ENCODE peak calls at places on chromosomes 1 and 21, in seven cellular contexts. I is prostate gland, B is HCT116, D is endothelial cell of umbilical vein, N is breast epithelium, F is H1, V is suprapubic skin. C is an unnamed sample.

GRCh38 chr21:41883582-41883981 is 4.4 kb upstream of the PRDM15 start:
- DNase-seq in I (no peak), B (no peak), D (no peak), N (no peak), F (no peak), V (no peak), C (no peak)

GRCh38 chr21:43757601-43758000 is 18.5 kb downstream of the CSTB start:
- DNase-seq in I (peak; percentile 48), B (no peak), D (no peak), N (no peak), F (no peak), V (no peak), C (no peak)

GRCh38 chr1:160404094-160404493 is 3.7 kb downstream of the VANGL2 start:
- DNase-seq in I (no peak), B (no peak), D (no peak), N (no peak), F (no peak), V (no peak), C (peak; percentile 64)

GRCh38 chr21:45433301-45433700 is 28.3 kb downstream of the COL18A1 start:
- DNase-seq in I (no peak), B (no peak), D (no peak), N (no peak), F (no peak), V (no peak), C (no peak)

GRCh38 chr21:45642122-45642813 is 1.3 kb upstream of the PCBP3 start:
- DNase-seq in I (no peak), B (no peak), D (no peak), N (no peak), F (no peak), V (no peak), C (no peak)

GRCh38 chr1:3012511-3013291 is 8.6 kb upstream of the ACTRT2 start:
- DNase-seq in I (peak; percentile 33), B (no peak), D (no peak), N (peak; percentile 19), F (peak; percentile 2), V (no peak), C (no peak)

GRCh38 chr1:19445417-19446342 is 39.7 kb downstream of the CAPZB start:
- DNase-seq in I (peak; percentile 55), B (no peak), D (peak; percentile 74), N (no peak), F (no peak), V (no peak), C (no peak)

GRCh38 chr1:159012495-159012894 is 2.8 kb downstream of the IFI16 start:
- DNase-seq in I (no peak), B (no peak), D (peak; percentile 76), N (no peak), F (no peak), V (no peak), C (no peak)

GRCh38 chr1:72086394-72086793 is 195.9 kb downstream of the NEGR1 start:
- DNase-seq in I (no peak), B (no peak), D (no peak), N (no peak), F (no peak), V (no peak), C (no peak)

GRCh38 chr1:86064899-86065298 is 91.7 kb downstream of the COL24A1 start:
- DNase-seq in I (no peak), B (no peak), D (no peak), N (no peak), F (no peak), V (no peak), C (no peak)

GRCh38 chr1:167439301-167439988 is 78.9 kb downstream of the CD247 start:
- DNase-seq in I (no peak), B (no peak), D (peak; percentile 51), N (no peak), F (no peak), V (peak; percentile 76), C (no peak)

GRCh38 chr1:38718031-38718430 is 141.5 kb downstream of the RRAGC start:
- DNase-seq in I (no peak), B (no peak), D (no peak), N (no peak), F (no peak), V (no peak), C (no peak)

GRCh38 chr1:56645663-56646330 is 683 bp downstream of the PRKAA2 start:
- DNase-seq in I (peak; percentile 19), B (no peak), D (peak; percentile 36), N (no peak), F (no peak), V (no peak), C (no peak)

GRCh38 chr1:159783724-159784123 is 3.0 kb downstream of the DUSP23 start:
- DNase-seq in I (no peak), B (no peak), D (no peak), N (no peak), F (no peak), V (no peak), C (no peak)

GRCh38 chr1:154534263-154534844 is 24.1 kb downstream of the UBE2Q1 start:
- DNase-seq in I (peak; percentile 32), B (peak; percentile 62), D (no peak), N (no peak), F (no peak), V (no peak), C (no peak)

GRCh38 chr1:94947453-94947852 is 20.5 kb upstream of the CNN3 start:
- DNase-seq in I (no peak), B (no peak), D (no peak), N (no peak), F (no peak), V (no peak), C (no peak)

GRCh38 chr1:229203030-229203751 is 67.7 kb upstream of the RAB4A start:
- DNase-seq in I (no peak), B (peak; percentile 57), D (no peak), N (no peak), F (peak; percentile 47), V (no peak), C (no peak)

GRCh38 chr1:5977494-5978444 is 14.5 kb downstream of the NPHP4 start:
- DNase-seq in I (no peak), B (no peak), D (no peak), N (no peak), F (no peak), V (no peak), C (no peak)

GRCh38 chr1:100440075-100440809 is 87.9 kb downstream of the CDC14A start:
- DNase-seq in I (peak; percentile 29), B (no peak), D (no peak), N (no peak), F (no peak), V (no peak), C (no peak)

GRCh38 chr1:107953551-107953950 is 11.4 kb downstream of the VAV3 start:
- DNase-seq in I (no peak), B (no peak), D (no peak), N (no peak), F (no peak), V (no peak), C (no peak)

GRCh38 chr1:155729031-155729898 is 40.4 kb downstream of the DAP3 start:
- DNase-seq in I (peak; percentile 65), B (peak; percentile 38), D (peak; percentile 75), N (peak; percentile 23), F (peak; percentile 19), V (no peak), C (no peak)

GRCh38 chr1:179177182-179177581 is 52.3 kb downstream of the ABL2 start:
- DNase-seq in I (no peak), B (no peak), D (no peak), N (no peak), F (no peak), V (no peak), C (no peak)

GRCh38 chr1:210360852-210361477 is 32.3 kb downstream of the HHAT start:
- DNase-seq in I (no peak), B (peak; percentile 16), D (peak; percentile 49), N (no peak), F (no peak), V (no peak), C (no peak)

GRCh38 chr1:185934476-185935189 is 200.4 kb downstream of the HMCN1 start:
- DNase-seq in I (no peak), B (no peak), D (no peak), N (no peak), F (no peak), V (no peak), C (no peak)

GRCh38 chr1:64036549-64036948 is 166.9 kb upstream of the UBE2U start:
- DNase-seq in I (no peak), B (no peak), D (no peak), N (no peak), F (no peak), V (no peak), C (no peak)

GRCh38 chr1:111449703-111450017 is 396 bp downstream of the ATP5PB start:
- DNase-seq in I (no peak), B (no peak), D (no peak), N (no peak), F (no peak), V (no peak), C (no peak)
- H3K4me1 ChIP-seq in I (no peaks in the 10 kb centered on the region), B (peaks cover 22% of the 10 kb centered on the region), D (peaks cover 21% of the 10 kb centered on the region), N (peaks cover 19% of the 10 kb centered on the region), F (peaks cover 2% of the 10 kb centered on the region), V (peaks cover 42% of the 10 kb centered on the region), C (peaks cover 63% of the 10 kb centered on the region)

GRCh38 chr1:180975551-180975950 is 47.1 kb downstream of the STX6 start:
- DNase-seq in I (no peak), B (no peak), D (no peak), N (no peak), F (no peak), V (no peak), C (no peak)
- TF ChIP-seq POLR2AphosphoS5 in I (no peak), B (no peak), D (no peak), N (no peak), F (no peak), V (no peak), C (no peak)

DNA sequence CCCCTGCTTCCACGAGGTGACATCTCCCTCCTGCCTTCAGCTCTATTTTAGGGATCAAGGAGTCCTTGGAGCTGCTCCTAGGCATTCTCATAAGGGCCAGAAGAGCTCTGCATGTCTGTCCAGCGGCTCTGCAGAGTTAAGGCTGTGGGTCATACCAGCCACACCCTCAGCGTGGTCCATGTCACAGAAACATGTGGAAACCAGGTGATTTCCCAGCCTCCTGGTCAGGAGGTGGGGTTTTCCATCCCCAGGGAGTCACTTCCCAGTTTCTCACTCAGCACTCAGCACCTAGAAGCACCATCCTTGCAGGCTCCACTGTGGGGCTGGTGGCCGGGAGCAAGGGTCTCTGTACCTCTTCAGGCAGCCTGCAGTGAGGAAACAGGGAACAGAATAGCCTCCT is 1.4 kb upstream of the TNFRSF1B start:
- DNase-seq in I (no peak), B (no peak), D (no peak), N (no peak), F (no peak), V (no peak), C (no peak)
- H3K4me1 ChIP-seq in I (no peaks in the 10 kb centered on the region), B (peaks cover 54% of the 10 kb centered on the region), D (peaks cover 36% of the 10 kb centered on the region), N (no peaks in the 10 kb centered on the region), F (no peaks in the 10 kb centered on the region), V (peaks cover 38% of the 10 kb centered on the region), C (peaks cover 57% of the 10 kb centered on the region)

DNA sequence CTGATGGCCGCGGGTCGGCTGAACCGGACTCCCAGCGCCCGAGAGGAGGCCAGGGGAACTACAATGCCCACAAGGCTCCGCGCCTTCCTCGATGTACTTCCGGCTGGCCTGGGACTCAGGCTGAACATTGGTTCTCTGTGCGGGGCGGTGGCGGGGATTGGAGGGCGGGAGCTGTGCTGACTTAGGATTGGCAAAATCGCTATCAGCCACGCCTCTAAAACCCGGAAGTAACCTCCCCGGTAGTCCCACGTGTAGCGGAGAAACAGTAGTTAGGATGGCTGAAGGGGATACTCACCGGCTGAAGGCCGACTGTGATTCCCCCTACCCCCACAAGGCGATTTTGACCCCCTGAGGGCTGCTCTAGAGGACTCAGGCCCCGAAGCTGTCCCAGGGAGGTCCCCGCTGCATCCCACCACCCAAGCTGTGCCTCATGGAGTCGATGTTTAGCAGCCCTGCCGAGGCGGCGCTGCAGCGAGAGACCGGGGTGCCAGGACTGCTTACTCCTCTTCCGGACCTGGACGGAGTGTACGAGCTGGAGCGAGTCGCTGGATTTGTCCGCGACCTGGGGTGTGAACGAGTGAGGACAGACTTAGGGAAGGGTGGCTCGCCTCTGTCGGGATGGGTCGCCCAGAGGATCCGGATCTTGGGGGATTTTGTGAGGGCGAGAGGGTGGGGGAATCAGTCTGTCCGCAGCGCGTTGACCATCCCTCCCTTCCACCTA is at the start of gene DPH2:
- DNase-seq in I (peak; percentile 97), B (peak; percentile 94), D (peak; percentile 98), N (peak; percentile 98), F (peak; percentile 88), V (peak; percentile 99), C (no peak)
- TF ChIP-seq POLR2AphosphoS5 in I (peak; percentile 86), B (peak; percentile 54), D (no peak), N (peak; percentile 12), F (peak; percentile 39), V (no peak), C (peak; percentile 89)